ENCODE peak calls at places on chromosomes 1 and 21, in four cellular contexts. H is Panc1, T is lung, W is heart left ventricle. B is an unnamed sample. For H3K27me3, the result is how much of the 10 kb centered on the place peaks cover.

GRCh38 chr1:53111693-53112092 is 30.7 kb downstream of the SLC1A7 start:
- DNase-seq in W (no peak), T (no peak), H (no peak), B (no peak)

GRCh38 chr1:119011706-119012105 is 23.6 kb upstream of the TBX15 start:
- DNase-seq in T (no peak), H (no peak), W (no peak), B (no peak)

GRCh38 chr1:222021124-222021523 is 279.2 kb upstream of the DUSP10 start:
- DNase-seq in H (no peak), W (no peak), T (no peak), B (no peak)

GRCh38 chr1:116537439-116537838 is 33.4 kb downstream of the CD58 start:
- DNase-seq in T (no peak), H (no peak), W (no peak), B (no peak)

GRCh38 chr21:33096426-33096825 is 26.5 kb downstream of the OLIG1 start:
- DNase-seq in T (no peak), H (no peak), W (no peak), B (no peak)

GRCh38 chr1:18434041-18434440 is 46.7 kb upstream of the KLHDC7A start:
- DNase-seq in W (no peak), H (no peak), T (no peak), B (no peak)

GRCh38 chr1:184483101-184483813 is 96.4 kb downstream of the C1orf21 start:
- DNase-seq in W (peak), T (peak), H (no peak), B (no peak)

GRCh38 chr1:165869343-165869742 is 41.9 kb downstream of the UCK2 start:
- DNase-seq in W (no peak), T (no peak), H (no peak), B (no peak)

GRCh38 chr1:41365772-41366427 is 4.7 kb downstream of the FOXO6 start:
- DNase-seq in W (peak), T (no peak), H (no peak), B (peak)

GRCh38 chr1:194930132-194930531 is 1678.1 kb downstream of the KCNT2 start:
- DNase-seq in T (no peak), H (no peak), W (no peak), B (no peak)

GRCh38 chr1:52523376-52523775 is 29.5 kb downstream of the TUT4 start:
- DNase-seq in T (no peak), W (no peak), H (no peak), B (no peak)

GRCh38 chr21:35603471-35603870 is 456.9 kb downstream of the SETD4 start:
- DNase-seq in T (no peak), H (no peak), W (no peak), B (no peak)

GRCh38 chr1:29647581-29647980 is 411.3 kb downstream of the PTPRU start:
- DNase-seq in T (no peak), H (no peak), W (no peak), B (no peak)

GRCh38 chr1:65955071-65955470 is 162.4 kb downstream of the PDE4B start:
- DNase-seq in T (no peak), W (no peak), H (no peak), B (no peak)

GRCh38 chr1:22529901-22530621 is 33.2 kb upstream of the EPHA8 start:
- DNase-seq in W (no peak), T (no peak), H (no peak), B (no peak)

GRCh38 chr1:203323587-203323986 is 18.3 kb downstream of the BTG2 start:
- DNase-seq in H (no peak), T (no peak), W (no peak), B (no peak)

GRCh38 chr1:13507075-13507474 is 6.7 kb downstream of the LRRC38 start:
- DNase-seq in W (no peak), T (no peak), H (no peak), B (no peak)

GRCh38 chr1:180580237-180580636 is 21.5 kb downstream of the OVAAL start:
- DNase-seq in H (no peak), T (no peak), W (no peak), B (no peak)

GRCh38 chr21:44253832-44254700 is 7.6 kb downstream of the DNMT3L start:
- DNase-seq in H (no peak), T (no peak), W (peak), B (peak)

GRCh38 chr1:230109871-230110667 is 43.0 kb downstream of the GALNT2 start:
- DNase-seq in W (no peak), H (no peak), T (no peak), B (peak)

GRCh38 chr1:101884621-101885020 is 112.1 kb downstream of the OLFM3 start:
- DNase-seq in W (no peak), T (no peak), H (no peak), B (no peak)

GRCh38 chr1:38071530-38072266 is 25.1 kb upstream of the POU3F1 start:
- DNase-seq in T (no peak), W (no peak), H (peak), B (peak)

GRCh38 chr1:51575406-51576084 is 41.3 kb upstream of the OSBPL9 start:
- DNase-seq in T (no peak), W (no peak), H (no peak), B (no peak)

GRCh38 chr21:26964379-26964778 is 2.5 kb downstream of the ADAMTS5 start:
- DNase-seq in T (peak), W (peak), H (no peak), B (no peak)

GRCh38 chr1:98781906-98782305 is 120.4 kb downstream of the SNX7 start:
- DNase-seq in W (no peak), H (no peak), T (no peak), B (no peak)

GRCh38 chr1:20727746-20728316 is 4.7 kb downstream of the SH2D5 start:
- DNase-seq in H (no peak), W (no peak), T (no peak), B (peak)

GRCh38 chr21:45033791-45034555 is 40.4 kb upstream of the ADARB1 start:
- DNase-seq in T (no peak), H (no peak), W (no peak), B (no peak)

GRCh38 chr21:45331521-45332257 is 44.0 kb upstream of the POFUT2 start:
- DNase-seq in H (no peak), T (no peak), W (peak), B (peak)

DNA sequence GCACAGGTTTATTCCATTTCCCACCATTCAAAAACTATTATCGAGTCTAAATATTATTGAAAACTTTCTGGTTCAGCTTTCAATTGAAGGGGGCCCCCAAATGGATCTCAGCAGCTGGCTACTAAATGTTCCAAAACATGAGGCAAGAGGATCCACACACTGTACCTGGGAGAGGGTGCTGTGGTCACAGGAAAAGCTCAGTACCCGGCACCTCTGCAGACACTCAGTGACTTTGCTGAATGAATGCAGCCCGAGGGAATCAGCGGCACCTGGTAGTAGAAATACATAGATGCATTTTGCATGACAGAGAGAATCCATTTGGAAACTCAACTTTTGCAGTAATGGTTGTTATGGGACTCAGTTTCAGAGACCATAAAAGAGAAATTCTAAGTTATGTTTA is 89.3 kb downstream of the PCP4 start:
- DNase-seq in H (no peak), T (no peak), W (no peak), B (no peak)
- H3K27me3 ChIP-seq in H (under half), T (under half), W (under half), B (under half)

GRCh38 chr1:82801151-82801550 is 1000.4 kb downstream of the ADGRL2 start:
- DNase-seq in H (no peak), W (no peak), T (no peak), B (no peak)

GRCh38 chr1:82792151-82792550 is 991.4 kb downstream of the ADGRL2 start:
- DNase-seq in H (no peak), T (no peak), W (no peak), B (no peak)

GRCh38 chr1:82790556-82790955 is 989.8 kb downstream of the ADGRL2 start:
- DNase-seq in H (no peak), T (no peak), W (no peak), B (no peak)

DNA sequence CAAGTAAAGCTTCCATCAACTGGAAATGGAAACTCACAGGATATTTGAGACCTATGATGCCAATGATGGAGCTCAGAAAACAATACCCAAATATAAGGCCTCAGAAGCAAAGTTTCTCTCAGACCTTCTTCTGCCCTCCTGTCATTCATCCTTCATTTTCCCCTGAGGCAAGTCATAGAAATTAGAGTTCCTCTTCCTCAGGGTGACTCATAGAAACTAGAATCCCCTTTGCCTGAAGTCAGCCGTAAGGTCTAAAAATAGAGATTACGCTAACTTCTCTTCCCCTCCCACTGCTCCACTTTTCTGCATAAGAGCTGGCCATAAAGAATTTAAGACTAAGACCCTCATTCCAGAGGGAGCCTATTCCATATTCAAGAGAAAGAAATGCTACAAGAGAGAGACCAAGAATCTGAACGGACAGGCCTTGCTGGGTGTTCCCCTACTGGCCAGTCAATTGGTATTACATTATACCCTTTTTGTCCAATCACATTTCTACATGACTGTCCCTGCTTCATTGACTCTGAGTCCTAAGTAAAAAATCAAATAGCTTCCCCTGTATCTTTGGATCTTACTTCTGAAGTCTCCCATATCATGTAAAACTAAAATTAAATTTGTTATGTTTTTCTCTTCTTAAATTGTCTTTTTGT is 994.9 kb downstream of the ADGRL2 start:
- DNase-seq in W (no peak), T (no peak), H (no peak), B (no peak)
- TF ChIP-seq CTCF in W (no peak), T (no peak), H (peak), B (no peak)

DNA sequence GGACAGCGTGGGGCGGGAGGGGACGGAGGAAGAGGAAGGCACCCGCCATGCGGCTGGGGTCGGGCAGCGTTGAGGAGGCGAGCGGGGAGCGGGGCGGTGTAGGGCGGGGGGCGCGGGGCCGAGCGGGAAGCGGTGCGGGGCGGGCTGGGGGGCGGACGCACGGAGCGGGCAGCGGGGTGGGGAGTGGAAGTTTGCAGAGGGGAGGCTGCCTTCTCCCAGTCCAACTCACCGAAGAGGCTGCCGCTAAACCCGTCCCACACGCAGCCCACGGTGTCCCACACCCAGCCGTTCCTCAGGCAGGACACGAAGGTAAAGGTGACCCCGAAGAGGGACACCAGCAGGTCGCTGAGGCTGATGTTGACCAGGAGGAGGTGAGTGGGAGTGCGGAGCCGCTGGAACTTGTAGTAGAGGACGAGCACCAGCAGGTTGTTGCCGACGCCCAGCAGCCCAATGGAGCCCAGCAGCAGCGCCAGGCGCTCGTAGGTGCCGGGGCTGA is 468 bp downstream of the CHML start:
- DNase-seq in W (peak), H (no peak), T (peak), B (peak)
- H3K27ac ChIP-seq in W (peak), H (peak), T (peak), B (peak)

GRCh38 chr1:177170756-177171535 is at the start of gene BRINP2:
- DNase-seq in T (peak), H (no peak), W (peak), B (peak)

GRCh38 chr1:177173976-177174375 is 3.2 kb downstream of the BRINP2 start:
- DNase-seq in W (no peak), T (no peak), H (no peak), B (no peak)

GRCh38 chr1:177172331-177172730 is 1.6 kb downstream of the BRINP2 start:
- DNase-seq in H (no peak), T (no peak), W (no peak), B (no peak)

GRCh38 chr1:177171536-177172123 is 872 bp downstream of the BRINP2 start:
- DNase-seq in H (no peak), T (no peak), W (no peak), B (no peak)

DNA sequence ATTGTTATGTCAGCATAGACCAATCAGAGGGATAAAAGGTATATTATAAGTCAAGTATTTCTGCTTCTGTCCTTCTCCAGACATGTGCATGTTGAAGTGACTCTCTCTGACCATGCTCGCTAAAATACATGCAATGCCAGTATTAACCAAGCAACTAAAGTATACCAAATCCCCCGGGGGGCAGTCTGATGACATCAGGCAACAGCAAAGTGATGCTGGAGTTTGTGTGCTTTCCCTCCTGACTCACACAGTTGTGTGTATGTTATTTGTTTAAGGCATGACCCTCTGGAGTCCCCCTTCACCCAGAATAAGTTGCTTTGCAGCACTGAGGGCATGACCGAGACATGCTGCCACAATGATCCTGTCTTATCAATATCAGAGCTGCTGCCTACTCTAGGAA is 2.1 kb downstream of the BRINP2 start:
- DNase-seq in T (no peak), H (no peak), W (no peak), B (no peak)
- H3K27me3 ChIP-seq in T (under half), H (under half), W (under half), B (under half)

GRCh38 chr1:59776960-59777852 is 37.5 kb upstream of the HOOK1 start:
- DNase-seq in H (no peak), W (no peak), T (no peak), B (no peak)

GRCh38 chr1:59775480-59775879 is 39.3 kb upstream of the HOOK1 start:
- DNase-seq in T (no peak), W (no peak), H (no peak), B (no peak)

DNA sequence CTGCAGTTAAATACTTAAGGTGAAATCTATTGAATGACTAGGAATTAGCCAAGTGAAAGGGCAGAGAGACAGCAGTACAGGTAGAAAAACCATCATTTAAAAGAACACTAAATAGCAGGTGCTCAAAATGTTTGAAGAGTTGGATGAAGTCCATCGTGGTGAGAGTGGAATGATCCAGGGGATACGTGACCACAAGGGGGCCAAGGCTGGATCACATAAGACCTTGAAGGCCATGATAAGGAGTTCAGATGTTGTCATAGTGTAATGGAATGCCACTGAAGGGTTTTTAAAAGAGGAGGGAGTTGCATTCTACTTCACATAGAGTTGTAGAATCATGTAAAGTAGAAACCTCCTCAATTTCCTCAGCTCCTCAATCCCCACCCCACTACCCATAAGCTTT is 34.8 kb upstream of the HOOK1 start:
- DNase-seq in W (no peak), T (no peak), H (no peak), B (peak)
- TF ChIP-seq CTCF in W (no peak), T (no peak), H (peak), B (peak)

GRCh38 chr1:226779536-226779935 is 40.5 kb upstream of the ITPKB start:
- DNase-seq in W (no peak), H (no peak), T (no peak), B (no peak)

GRCh38 chr1:226776975-226777374 is 37.9 kb upstream of the ITPKB start:
- DNase-seq in T (no peak), H (no peak), W (no peak), B (no peak)

GRCh38 chr1:226781937-226782609 is 43.0 kb upstream of the ITPKB start:
- DNase-seq in H (no peak), W (no peak), T (no peak), B (no peak)

GRCh38 chr1:226776066-226776465 is 37.0 kb upstream of the ITPKB start:
- DNase-seq in W (no peak), H (no peak), T (no peak), B (no peak)

GRCh38 chr1:226778657-226779058 is 39.6 kb upstream of the ITPKB start:
- DNase-seq in T (no peak), W (peak), H (peak), B (no peak)
- H3K27ac ChIP-seq in T (no peak), W (no peak), H (no peak), B (no peak)

GRCh38 chr1:225435487-225435886 is 7.6 kb upstream of the LBR start:
- DNase-seq in T (no peak), H (no peak), W (no peak), B (no peak)

GRCh38 chr1:225431081-225431863 is 3.4 kb upstream of the LBR start:
- DNase-seq in H (no peak), W (no peak), T (no peak), B (no peak)

GRCh38 chr1:225435957-225436392 is 8.1 kb upstream of the LBR start:
- DNase-seq in W (no peak), T (no peak), H (no peak), B (no peak)

GRCh38 chr1:225430301-225430700 is 2.5 kb upstream of the LBR start:
- DNase-seq in W (no peak), T (no peak), H (no peak), B (no peak)

GRCh38 chr1:225434041-225434440 is 6.2 kb upstream of the LBR start:
- DNase-seq in H (no peak), T (no peak), W (no peak), B (no peak)
- H3K27me3 ChIP-seq in H (under half), T (under half), W (under half), B (under half)